ENCODE peak calls at places on chromosomes 13 and 19, in eight cellular contexts. R is breast epithelium, H is kidney epithelial cell, T is cardiac muscle cell, L is heart left ventricle, K is mammary epithelial cell, O is fibroblast of mammary gland, C is astrocyte of the spinal cord. S is an unnamed sample.

GRCh38 chr19:55640577-55641375 is at the start of gene ZNF580:
- DNase-seq in R (peak), H (no peak), T (peak), L (peak), K (peak), O (peak), C (peak), S (no peak)

GRCh38 chr13:44313674-44314073 is 60.0 kb upstream of the SERP2 start:
- DNase-seq in R (no peak), H (peak), T (no peak), L (no peak), K (peak), O (peak), C (peak), S (peak)

GRCh38 chr13:73216381-73216831 is 157.6 kb downstream of the KLF5 start:
- DNase-seq in R (peak), H (no peak), T (no peak), L (no peak), K (peak), O (peak), C (no peak), S (no peak)

GRCh38 chr13:109840893-109841287 is 54.5 kb upstream of the IRS2 start:
- DNase-seq in R (no peak), H (no peak), T (no peak), L (no peak), K (no peak), O (no peak), C (no peak), S (no peak)

GRCh38 chr13:30151398-30151797 is 156.0 kb downstream of the KATNAL1 start:
- DNase-seq in R (no peak), H (no peak), T (no peak), L (no peak), K (no peak), O (no peak), C (no peak), S (no peak)

GRCh38 chr13:26425439-26426358 is 131.8 kb upstream of the WASF3 start:
- DNase-seq in R (no peak), H (no peak), T (no peak), L (no peak), K (no peak), O (no peak), C (peak), S (no peak)

GRCh38 chr19:57241181-57241580 is 749 bp downstream of the ZNF805 start:
- DNase-seq in R (no peak), H (no peak), T (peak), L (no peak), K (peak), O (peak), C (peak), S (no peak)

GRCh38 chr13:60062502-60062901 is 101.2 kb downstream of the DIAPH3 start:
- DNase-seq in R (no peak), H (no peak), T (no peak), L (no peak), K (no peak), O (no peak), C (no peak), S (no peak)

GRCh38 chr13:20720499-20720898 is 17.0 kb downstream of the IL17D start:
- DNase-seq in R (no peak), H (no peak), T (no peak), L (no peak), K (no peak), O (no peak), C (no peak), S (no peak)

DNA sequence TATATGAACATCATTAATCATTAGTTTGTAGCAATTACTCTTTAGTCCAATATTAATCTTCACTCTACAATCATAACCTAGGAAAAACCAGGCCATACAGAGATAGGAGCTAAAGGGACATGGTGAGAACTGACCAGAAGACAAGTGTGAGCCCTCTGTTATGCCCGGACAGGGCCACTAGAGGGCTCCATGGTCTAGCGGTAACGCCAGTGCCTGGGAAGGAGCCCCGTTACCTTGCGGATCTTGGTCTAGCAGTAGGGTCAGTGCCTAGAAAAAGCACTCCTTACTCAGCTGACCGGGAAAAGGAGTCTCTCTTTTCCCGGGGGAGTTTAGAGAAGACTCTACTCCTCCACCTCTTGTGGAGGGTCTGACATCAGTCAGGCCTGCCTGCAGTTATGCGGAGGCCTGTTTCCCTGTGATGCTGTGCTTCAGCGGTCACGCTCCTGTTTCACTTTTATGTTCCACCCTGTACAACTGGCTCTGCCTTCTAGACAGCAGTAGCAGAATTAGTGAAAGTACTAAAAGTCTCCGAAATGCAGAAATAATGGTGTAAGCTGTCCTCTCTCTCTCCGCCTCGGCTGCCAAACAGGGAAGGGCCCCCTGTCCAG is 13.8 kb downstream of the OR7D4 start:
- DNase-seq in R (peak), H (no peak), T (peak), L (peak), K (peak), O (peak), C (peak), S (peak)
- H3K4me3 ChIP-seq in R (peak), H (no peak), T (no peak), L (peak), K (peak), O (peak), C (no peak), S (peak)

GRCh38 chr13:23453132-23453531 is 19.6 kb upstream of the SACS start:
- DNase-seq in R (no peak), H (no peak), T (no peak), L (no peak), K (no peak), O (no peak), C (no peak), S (no peak)

GRCh38 chr13:23458972-23459371 is 25.5 kb upstream of the SACS start:
- DNase-seq in R (no peak), H (no peak), T (no peak), L (no peak), K (no peak), O (no peak), C (no peak), S (no peak)

GRCh38 chr13:23460309-23460708 is 26.8 kb upstream of the SACS start:
- DNase-seq in R (no peak), H (no peak), T (no peak), L (no peak), K (no peak), O (no peak), C (no peak), S (no peak)

GRCh38 chr13:23456437-23456836 is 22.9 kb upstream of the SACS start:
- DNase-seq in R (no peak), H (no peak), T (no peak), L (no peak), K (no peak), O (no peak), C (no peak), S (no peak)

GRCh38 chr13:23455401-23456185 is 22.1 kb upstream of the SACS start:
- DNase-seq in R (no peak), H (no peak), T (no peak), L (no peak), K (peak), O (no peak), C (no peak), S (no peak)
- TF ChIP-seq CTCF in R (no peak), H (no peak), T (no peak), L (no peak), K (no peak), O (no peak), C (no peak), S (no peak)

GRCh38 chr13:112068531-112069062 is 1.6 kb downstream of the SOX1 start:
- DNase-seq in R (no peak), H (no peak), T (no peak), L (no peak), K (no peak), O (no peak), C (no peak), S (no peak)
- H3K4me3 ChIP-seq in R (no peak), H (no peak), T (no peak), L (no peak), K (no peak), O (no peak), C (peak), S (no peak)

DNA sequence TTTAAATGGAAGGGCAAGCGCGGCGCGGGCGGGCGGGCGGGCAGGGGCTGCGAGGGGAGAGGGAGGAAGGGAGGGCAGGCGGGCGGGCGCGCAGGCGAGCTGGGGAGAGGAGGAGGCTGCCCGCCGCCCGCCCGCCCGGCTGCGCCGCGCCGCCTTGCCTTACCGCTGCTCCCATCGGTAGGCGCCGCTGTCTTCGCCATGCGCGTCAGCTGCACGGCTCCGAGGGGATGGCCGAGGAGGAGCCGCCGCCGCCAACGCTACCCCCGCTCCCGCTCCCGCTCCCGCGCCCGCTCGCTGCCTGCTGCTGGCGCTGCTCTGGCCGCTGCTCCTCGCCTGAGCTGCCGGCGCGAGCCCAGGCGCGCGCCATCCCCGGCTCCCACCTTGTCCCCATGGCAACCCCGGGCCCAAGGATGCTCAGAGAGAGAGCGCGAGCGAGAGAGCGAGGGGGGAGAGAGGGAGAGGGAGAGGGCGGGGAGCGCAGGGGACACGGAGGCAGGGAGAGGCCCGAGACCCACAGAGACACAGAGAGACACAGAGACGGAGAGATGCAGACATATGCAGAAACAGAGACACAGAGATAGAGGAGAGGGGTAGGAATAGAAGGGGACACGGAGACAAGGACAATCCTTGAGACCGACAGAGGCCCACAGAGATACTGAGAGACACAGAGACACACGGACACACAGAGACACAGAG is 40.3 kb downstream of the DEDD2 start:
- DNase-seq in R (peak), H (peak), T (peak), L (peak), K (peak), O (peak), C (peak), S (no peak)
- TF ChIP-seq CTCF in R (no peak), H (no peak), T (peak), L (peak), K (peak), O (no peak), C (peak), S (peak)

S was measured in epithelial cell of proximal tubule.